ENCODE peak calls at places on chromosomes 3 and 15, in five cellular contexts. I is K562, K is HepG2, C is H1, F is GM12891. N is an unnamed sample.
A peak's percentile ranks its signal among the peaks of the same experiment; 100 is the strongest.

GRCh38 chr3:123419156-123419849 is 29.6 kb downstream of the ADCY5 start:
- DNase-seq in I (no peak), C (no peak), K (no peak), F (no peak), N (no peak)

GRCh38 chr15:95267476-95267875 is 1036.1 kb downstream of the MCTP2 start:
- DNase-seq in C (no peak), K (no peak), I (no peak), F (no peak), N (no peak)

GRCh38 chr15:32718822-32719716 is 1.3 kb downstream of the GREM1 start:
- DNase-seq in C (peak; percentile 73), I (no peak), K (no peak), F (no peak), N (no peak)

GRCh38 chr3:141797819-141798405 is 34.7 kb downstream of the GRK7 start:
- DNase-seq in C (no peak), K (no peak), F (no peak), I (no peak), N (no peak)

GRCh38 chr3:179067839-179068238 is 3.8 kb downstream of the ZMAT3 start:
- DNase-seq in C (no peak), K (no peak), I (no peak), F (no peak), N (no peak)

GRCh38 chr3:167450195-167450594 is 23.6 kb downstream of the SERPINI2 start:
- DNase-seq in C (no peak), I (no peak), F (no peak), K (no peak), N (no peak)

GRCh38 chr3:45226206-45226915 is at the start of gene TMEM158:
- DNase-seq in K (peak; percentile 30), I (peak; percentile 99), F (peak; percentile 86), C (peak; percentile 81), N (peak; percentile 81)

GRCh38 chr15:82750831-82751181 is 41.1 kb upstream of the AP3B2 start:
- DNase-seq in I (peak; percentile 27), C (no peak), F (no peak), K (no peak), N (no peak)

GRCh38 chr15:63332367-63333078 is 49.1 kb downstream of the CA12 start:
- DNase-seq in K (no peak), C (no peak), I (no peak), F (no peak), N (no peak)

GRCh38 chr3:122921791-122922651 is 105.5 kb downstream of the SEMA5B start:
- DNase-seq in K (peak; percentile 16), I (peak; percentile 79), F (peak; percentile 66), C (peak; percentile 85), N (no peak)

GRCh38 chr3:129404130-129404529 is 24.3 kb downstream of the EFCAB12 start:
- DNase-seq in C (no peak), F (no peak), K (no peak), I (no peak), N (no peak)

GRCh38 chr3:128597900-128598299 is 52.7 kb downstream of the RPN1 start:
- DNase-seq in F (no peak), I (no peak), C (no peak), K (no peak), N (no peak)

GRCh38 chr3:57382933-57383332 is 90.4 kb upstream of the ASB14 start:
- DNase-seq in K (no peak), F (no peak), I (no peak), C (no peak), N (no peak)

GRCh38 chr3:197345381-197345780 is 47.0 kb upstream of the DLG1 start:
- DNase-seq in K (no peak), C (no peak), I (no peak), F (no peak), N (no peak)

GRCh38 chr3:113249111-113249510 is 37.8 kb downstream of the BOC start:
- DNase-seq in C (no peak), F (no peak), K (no peak), I (no peak), N (no peak)

GRCh38 chr15:33490703-33491102 is 179.9 kb downstream of the RYR3 start:
- DNase-seq in C (no peak), K (no peak), F (no peak), I (no peak), N (no peak)

GRCh38 chr3:41462103-41462691 is 262.9 kb downstream of the CTNNB1 start:
- DNase-seq in C (no peak), K (no peak), F (no peak), I (no peak), N (no peak)

GRCh38 chr15:101697488-101697887 is 26.8 kb downstream of the TARS3 start:
- DNase-seq in K (no peak), C (no peak), F (no peak), I (no peak), N (no peak)

GRCh38 chr15:41838400-41838897 is at the start of gene PLA2G4B:
- DNase-seq in K (no peak), F (no peak), I (no peak), C (no peak), N (no peak)

GRCh38 chr3:99716463-99716995 is 78.1 kb downstream of the COL8A1 start:
- DNase-seq in K (no peak), I (no peak), F (no peak), C (no peak), N (no peak)

GRCh38 chr15:82663186-82663600 is 16.0 kb upstream of the CPEB1 start:
- DNase-seq in F (peak; percentile 28), I (peak; percentile 90), C (peak; percentile 90), K (peak; percentile 36), N (peak; percentile 54)

DNA sequence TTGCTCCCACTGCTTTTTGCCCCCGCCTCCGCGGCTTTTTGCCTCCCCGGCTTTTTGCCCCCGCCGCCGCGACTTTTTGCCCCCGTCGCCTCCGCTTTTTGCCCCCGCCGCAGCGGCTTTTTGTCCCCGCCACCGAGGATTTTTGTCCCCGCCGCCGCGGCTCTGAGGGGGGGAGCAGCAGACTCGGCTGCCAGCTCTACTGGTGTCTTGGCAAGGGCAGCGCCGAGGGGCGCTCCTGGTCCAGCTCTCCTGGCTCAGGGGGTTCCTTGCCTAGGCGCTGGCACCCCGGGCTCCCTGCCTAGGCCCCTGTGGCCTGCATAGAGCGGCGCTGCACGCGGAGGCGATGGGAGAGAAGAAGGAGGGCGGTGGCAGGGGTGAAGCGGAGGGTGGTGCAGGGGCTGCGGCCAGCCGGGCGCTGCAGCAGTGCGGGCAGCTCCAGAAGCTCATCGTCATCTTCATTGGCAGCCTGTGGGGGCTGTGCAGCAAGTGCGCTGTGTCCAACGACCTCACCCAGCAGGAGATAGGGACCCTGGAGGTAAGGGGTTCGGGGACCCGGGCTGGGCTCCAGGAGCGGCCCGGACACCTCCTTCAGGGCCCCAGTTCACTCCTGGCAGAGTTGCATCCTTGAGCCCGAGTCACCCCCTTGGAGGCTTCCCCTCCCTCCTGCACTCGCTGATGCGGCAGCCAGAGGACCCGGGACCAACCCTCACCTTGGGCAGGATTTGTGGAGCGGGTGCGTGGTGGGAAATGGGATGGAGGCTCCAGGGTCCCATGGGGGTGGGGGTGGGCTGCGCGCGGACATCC is 642.4 kb downstream of the GOLGA6L6 start:
- DNase-seq in K (no peak), F (no peak), C (no peak), I (no peak), N (no peak)
- TF ChIP-seq TAF1 in K (no peak), F (no peak), C (no peak), I (no peak), N (no peak)

DNA sequence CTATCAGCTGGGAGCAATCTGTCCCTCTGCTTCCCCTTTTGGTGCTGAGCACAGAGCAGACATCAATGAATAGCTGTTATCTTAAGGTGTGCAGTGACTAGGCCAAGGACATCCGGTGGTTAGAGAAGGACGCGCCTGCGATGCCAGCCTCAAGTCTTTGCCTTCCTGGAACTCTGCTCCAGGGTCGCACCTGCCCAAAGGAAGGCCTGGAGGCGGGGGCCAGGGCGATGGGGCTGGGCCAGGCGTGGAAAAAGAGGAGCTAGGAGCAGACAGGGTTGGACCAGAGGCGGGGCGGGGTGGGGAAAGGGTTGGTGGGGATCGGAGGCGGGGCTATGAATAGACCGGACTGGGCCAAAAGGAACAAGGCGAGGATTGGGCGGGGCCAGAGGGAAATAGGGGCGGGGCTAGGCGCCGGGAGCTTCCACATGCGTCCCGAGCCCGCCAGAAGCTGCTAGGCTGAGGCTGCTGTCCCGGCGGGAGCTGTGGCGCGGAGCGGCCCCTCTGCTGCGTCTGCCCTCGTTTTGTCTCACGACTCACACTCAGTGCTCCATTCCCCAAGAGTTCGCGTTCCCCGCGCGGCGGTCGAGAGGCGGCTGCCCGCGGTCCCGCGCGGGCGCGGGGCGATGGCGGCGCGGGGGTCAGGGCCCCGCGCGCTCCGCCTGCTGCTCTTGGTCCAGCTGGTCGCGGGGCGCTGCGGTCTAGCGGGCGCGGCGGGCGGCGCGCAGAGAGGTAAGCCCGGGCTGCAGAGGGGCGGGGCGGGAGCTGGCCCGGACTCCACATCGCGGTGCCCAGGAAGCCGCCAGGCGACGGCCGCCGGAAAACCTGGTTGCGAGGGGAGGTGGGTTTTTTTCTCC is at the start of gene CHRNA5:
- DNase-seq in I (peak; percentile 93), K (peak; percentile 75), F (peak; percentile 46), C (peak; percentile 100), N (peak; percentile 73)
- TF ChIP-seq POLR2A in I (peak; percentile 77), K (peak; percentile 79), F (no peak), C (peak; percentile 95), N (peak; percentile 77)

GRCh38 chr3:157516928-157517327 is 13.7 kb upstream of the VEPH1 start:
- DNase-seq in C (no peak), F (no peak), K (no peak), I (no peak), N (no peak)

GRCh38 chr3:157523814-157524213 is 20.6 kb upstream of the VEPH1 start:
- DNase-seq in F (no peak), C (no peak), K (no peak), I (no peak), N (no peak)

GRCh38 chr3:157522646-157523045 is 19.4 kb upstream of the VEPH1 start:
- DNase-seq in I (no peak), F (no peak), C (no peak), K (no peak), N (no peak)

GRCh38 chr3:157518881-157519280 is 15.7 kb upstream of the VEPH1 start:
- DNase-seq in C (no peak), F (no peak), I (no peak), K (no peak), N (no peak)

DNA sequence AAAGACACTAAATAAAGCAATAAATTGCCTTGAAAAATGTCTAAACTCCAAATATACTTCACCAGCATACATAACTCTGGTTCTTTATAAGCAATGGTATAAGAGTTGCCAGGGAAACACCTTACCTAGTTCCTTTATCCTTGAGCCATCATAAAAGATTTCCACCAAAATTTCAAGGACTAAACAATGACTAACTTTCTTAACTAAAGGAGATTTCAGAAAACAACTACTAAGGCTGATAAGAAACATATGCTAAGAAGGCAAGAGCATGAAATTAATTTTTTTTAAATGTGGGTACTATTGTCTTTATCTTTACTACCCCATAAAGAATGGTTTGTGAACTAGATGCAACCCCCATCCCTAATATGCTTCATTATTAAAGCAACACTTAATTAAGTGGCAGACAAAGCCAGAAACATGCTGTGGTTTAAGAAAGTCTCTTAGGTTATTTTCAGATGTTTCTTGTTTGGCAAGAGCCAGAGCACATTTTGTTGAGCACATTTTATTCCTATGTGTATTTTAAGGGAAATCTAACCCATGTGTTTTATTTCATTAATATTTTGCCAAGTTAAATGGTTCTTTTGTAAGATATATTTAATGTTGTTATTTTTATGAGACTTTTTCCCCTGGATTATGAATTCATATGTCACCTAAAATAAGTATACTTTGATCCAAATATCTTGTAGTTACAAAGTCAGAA is 17.4 kb upstream of the VEPH1 start:
- DNase-seq in K (no peak), C (no peak), F (no peak), I (no peak), N (no peak)
- TF ChIP-seq POLR2AphosphoS5 in K (no peak), C (no peak), F (no peak), I (no peak), N (no peak)

DNA sequence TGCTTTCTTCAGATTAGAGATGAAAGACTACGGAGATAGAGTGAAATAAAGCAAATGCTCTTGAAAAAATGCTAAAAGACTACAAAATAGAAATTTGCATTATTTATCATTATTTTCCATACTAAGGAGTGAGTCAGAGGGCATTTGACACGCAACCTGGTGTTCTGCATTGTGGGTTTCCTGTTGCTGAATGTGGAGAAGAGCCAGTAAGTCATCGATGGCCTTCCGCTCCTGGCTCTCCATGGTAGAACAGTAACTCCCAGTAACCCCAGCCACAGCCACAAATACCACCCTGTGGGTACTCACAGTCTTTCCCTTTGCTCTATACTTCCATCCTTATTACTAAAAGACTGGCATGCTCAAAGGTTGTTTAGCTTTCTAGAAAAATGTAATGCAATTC is 61.5 kb downstream of the CGGBP1 start:
- DNase-seq in C (no peak), F (no peak), K (no peak), I (no peak), N (no peak)
- TF ChIP-seq TAF1 in C (no peak), F (no peak), K (no peak), I (no peak), N (no peak)

N was measured in GM12892.